ENCODE peak calls at places on chromosomes 11 and 22, in eight cellular contexts. One of them, this sample, is unnamed.

GRCh38 chr11:131099013-131099412 is 182.7 kb upstream of the SNX19 start:
- DNase-seq in uterus: no peak
- DNase-seq in breast epithelium: no peak
- DNase-seq in dorsolateral prefrontal cortex: no peak
- DNase-seq in thoracic aorta: no peak
- DNase-seq in transverse colon: no peak
- DNase-seq in AG04450: no peak
- DNase-seq in suprapubic skin: no peak
- DNase-seq in this sample: no peak

GRCh38 chr22:23564276-23564675 is 15.8 kb downstream of the IGLL1 start:
- DNase-seq in breast epithelium: no peak
- DNase-seq in dorsolateral prefrontal cortex: no peak
- DNase-seq in thoracic aorta: no peak
- DNase-seq in suprapubic skin: no peak
- DNase-seq in AG04450: no peak
- DNase-seq in transverse colon: no peak
- DNase-seq in uterus: no peak
- DNase-seq in this sample: no peak

GRCh38 chr22:32328306-32329201 is 29.1 kb upstream of the RFPL3 start:
- DNase-seq in uterus: no peak
- DNase-seq in breast epithelium: peak
- DNase-seq in transverse colon: no peak
- DNase-seq in suprapubic skin: peak
- DNase-seq in thoracic aorta: no peak
- DNase-seq in AG04450: no peak
- DNase-seq in dorsolateral prefrontal cortex: no peak
- DNase-seq in this sample: no peak

GRCh38 chr11:103295704-103296103 is 186.5 kb downstream of the DYNC2H1 start:
- DNase-seq in transverse colon: no peak
- DNase-seq in suprapubic skin: no peak
- DNase-seq in breast epithelium: no peak
- DNase-seq in AG04450: no peak
- DNase-seq in dorsolateral prefrontal cortex: no peak
- DNase-seq in uterus: no peak
- DNase-seq in thoracic aorta: no peak
- DNase-seq in this sample: no peak

GRCh38 chr11:134101292-134101691 is 32.4 kb downstream of the JAM3 start:
- DNase-seq in uterus: no peak
- DNase-seq in AG04450: no peak
- DNase-seq in breast epithelium: no peak
- DNase-seq in thoracic aorta: no peak
- DNase-seq in dorsolateral prefrontal cortex: no peak
- DNase-seq in transverse colon: no peak
- DNase-seq in suprapubic skin: no peak
- DNase-seq in this sample: no peak

GRCh38 chr22:46366327-46366731 is 30.8 kb downstream of the TRMU start:
- DNase-seq in uterus: no peak
- DNase-seq in dorsolateral prefrontal cortex: no peak
- DNase-seq in breast epithelium: no peak
- DNase-seq in thoracic aorta: no peak
- DNase-seq in AG04450: no peak
- DNase-seq in suprapubic skin: no peak
- DNase-seq in transverse colon: no peak
- DNase-seq in this sample: no peak

GRCh38 chr11:10373340-10373739 is 68.5 kb downstream of the ADM start:
- DNase-seq in thoracic aorta: no peak
- DNase-seq in breast epithelium: no peak
- DNase-seq in suprapubic skin: no peak
- DNase-seq in transverse colon: no peak
- DNase-seq in AG04450: no peak
- DNase-seq in dorsolateral prefrontal cortex: no peak
- DNase-seq in uterus: no peak
- DNase-seq in this sample: no peak

GRCh38 chr11:133828861-133829260 is 16.5 kb downstream of the SPATA19 start:
- DNase-seq in transverse colon: no peak
- DNase-seq in breast epithelium: no peak
- DNase-seq in AG04450: no peak
- DNase-seq in uterus: no peak
- DNase-seq in suprapubic skin: no peak
- DNase-seq in thoracic aorta: no peak
- DNase-seq in dorsolateral prefrontal cortex: no peak
- DNase-seq in this sample: no peak

GRCh38 chr11:2998073-2998850 is 6.1 kb upstream of the NAP1L4 start:
- DNase-seq in suprapubic skin: peak
- DNase-seq in dorsolateral prefrontal cortex: no peak
- DNase-seq in AG04450: no peak
- DNase-seq in transverse colon: peak
- DNase-seq in breast epithelium: peak
- DNase-seq in thoracic aorta: no peak
- DNase-seq in uterus: no peak
- DNase-seq in this sample: no peak

GRCh38 chr11:47390084-47390760 is 11.9 kb upstream of the SPI1 start:
- DNase-seq in AG04450: no peak
- DNase-seq in uterus: no peak
- DNase-seq in breast epithelium: no peak
- DNase-seq in thoracic aorta: no peak
- DNase-seq in transverse colon: no peak
- DNase-seq in dorsolateral prefrontal cortex: no peak
- DNase-seq in suprapubic skin: no peak
- DNase-seq in this sample: no peak

GRCh38 chr11:55967914-55968313 is 1.8 kb downstream of the OR10AG1 start:
- DNase-seq in transverse colon: no peak
- DNase-seq in suprapubic skin: no peak
- DNase-seq in breast epithelium: no peak
- DNase-seq in thoracic aorta: no peak
- DNase-seq in AG04450: no peak
- DNase-seq in dorsolateral prefrontal cortex: no peak
- DNase-seq in uterus: no peak
- DNase-seq in this sample: no peak

GRCh38 chr22:39496131-39496838 is 5.8 kb upstream of the MIEF1 start:
- DNase-seq in transverse colon: peak
- DNase-seq in breast epithelium: peak
- DNase-seq in suprapubic skin: peak
- DNase-seq in dorsolateral prefrontal cortex: peak
- DNase-seq in uterus: peak
- DNase-seq in AG04450: no peak
- DNase-seq in thoracic aorta: no peak
- DNase-seq in this sample: no peak

GRCh38 chr11:34468209-34468841 is 29.6 kb downstream of the CAT start:
- DNase-seq in breast epithelium: no peak
- DNase-seq in thoracic aorta: no peak
- DNase-seq in suprapubic skin: no peak
- DNase-seq in AG04450: no peak
- DNase-seq in dorsolateral prefrontal cortex: no peak
- DNase-seq in transverse colon: peak
- DNase-seq in uterus: no peak
- DNase-seq in this sample: no peak

GRCh38 chr11:120912915-120913314 is 111.0 kb upstream of the TBCEL start:
- DNase-seq in breast epithelium: no peak
- DNase-seq in transverse colon: no peak
- DNase-seq in uterus: no peak
- DNase-seq in AG04450: no peak
- DNase-seq in thoracic aorta: no peak
- DNase-seq in suprapubic skin: no peak
- DNase-seq in dorsolateral prefrontal cortex: no peak
- DNase-seq in this sample: no peak
- TF ChIP-seq CTCF in breast epithelium: no peak
- TF ChIP-seq CTCF in transverse colon: no peak
- TF ChIP-seq CTCF in uterus: no peak
- TF ChIP-seq CTCF in AG04450: no peak
- TF ChIP-seq CTCF in thoracic aorta: no peak
- TF ChIP-seq CTCF in suprapubic skin: no peak
- TF ChIP-seq CTCF in dorsolateral prefrontal cortex: no peak
- TF ChIP-seq CTCF in this sample: no peak

DNA sequence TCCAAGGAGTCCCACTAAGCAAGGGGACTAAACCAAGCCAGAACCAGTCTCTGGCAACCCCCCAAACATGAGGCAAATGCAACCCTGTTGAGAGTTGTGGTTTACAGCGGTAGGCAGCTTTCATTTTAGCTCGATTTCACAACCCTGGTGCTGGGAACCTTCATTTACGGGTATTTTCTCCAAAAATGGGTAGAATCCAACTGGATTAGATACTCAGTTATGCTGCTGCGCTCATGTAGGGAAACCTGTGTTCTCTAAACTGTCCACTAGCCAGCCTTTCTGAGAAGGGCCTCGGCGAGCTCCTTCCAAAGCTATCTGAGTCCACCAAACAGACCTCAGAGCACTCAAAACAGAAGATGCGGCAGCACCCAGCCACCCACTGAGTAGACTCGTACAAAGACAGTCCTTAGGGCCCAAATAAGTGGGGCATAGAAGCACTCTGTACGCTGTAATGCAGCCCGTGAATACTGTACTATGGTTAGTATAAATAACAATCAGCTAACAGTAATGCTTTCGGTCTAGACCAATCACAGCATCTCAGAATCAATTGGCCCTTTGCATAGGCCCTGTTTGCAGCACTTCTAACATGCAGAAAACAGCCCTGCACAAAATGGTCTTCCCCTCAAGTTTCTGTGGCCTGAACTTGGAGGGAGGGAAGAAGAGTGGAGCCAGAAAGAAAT is 104.7 kb downstream of the ETS1 start:
- DNase-seq in uterus: no peak
- DNase-seq in transverse colon: no peak
- DNase-seq in breast epithelium: no peak
- DNase-seq in suprapubic skin: no peak
- DNase-seq in dorsolateral prefrontal cortex: no peak
- DNase-seq in AG04450: no peak
- DNase-seq in thoracic aorta: no peak
- DNase-seq in this sample: no peak
- H3K4me3 ChIP-seq in uterus: no peak
- H3K4me3 ChIP-seq in transverse colon: no peak
- H3K4me3 ChIP-seq in breast epithelium: no peak
- H3K4me3 ChIP-seq in suprapubic skin: no peak
- H3K4me3 ChIP-seq in dorsolateral prefrontal cortex: no peak
- H3K4me3 ChIP-seq in AG04450: no peak
- H3K4me3 ChIP-seq in thoracic aorta: no peak
- H3K4me3 ChIP-seq in this sample: peak

DNA sequence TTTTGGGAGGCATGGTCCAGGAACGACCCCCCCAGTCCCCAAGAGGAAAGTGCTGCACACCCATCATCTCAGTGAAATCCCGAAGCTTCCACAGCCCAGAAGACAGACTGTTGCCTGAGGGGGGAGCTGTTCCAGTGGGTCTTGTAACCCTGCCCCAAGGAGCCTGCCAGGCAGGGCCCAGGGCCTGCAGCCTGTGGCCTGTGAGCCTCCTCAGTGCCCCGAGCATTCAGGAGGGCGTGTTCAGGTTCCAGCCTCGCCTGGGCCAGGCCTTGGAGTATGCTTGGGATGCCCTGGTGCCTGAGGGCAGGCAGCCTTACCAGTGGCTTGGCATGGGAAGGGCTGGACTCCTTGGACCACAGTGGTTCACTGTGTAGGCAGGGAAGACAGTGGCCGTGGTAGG is 18.0 kb upstream of the CABP2 start:
- DNase-seq in transverse colon: no peak
- DNase-seq in thoracic aorta: no peak
- DNase-seq in AG04450: no peak
- DNase-seq in breast epithelium: no peak
- DNase-seq in dorsolateral prefrontal cortex: no peak
- DNase-seq in uterus: no peak
- DNase-seq in suprapubic skin: no peak
- DNase-seq in this sample: no peak
- TF ChIP-seq CTCF in transverse colon: no peak
- TF ChIP-seq CTCF in thoracic aorta: no peak
- TF ChIP-seq CTCF in AG04450: no peak
- TF ChIP-seq CTCF in breast epithelium: no peak
- TF ChIP-seq CTCF in dorsolateral prefrontal cortex: no peak
- TF ChIP-seq CTCF in uterus: no peak
- TF ChIP-seq CTCF in suprapubic skin: no peak
- TF ChIP-seq CTCF in this sample: no peak

GRCh38 chr11:72643547-72643946 is 30.7 kb downstream of the PDE2A start:
- DNase-seq in transverse colon: no peak
- DNase-seq in dorsolateral prefrontal cortex: no peak
- DNase-seq in thoracic aorta: peak
- DNase-seq in breast epithelium: no peak
- DNase-seq in suprapubic skin: no peak
- DNase-seq in uterus: no peak
- DNase-seq in AG04450: no peak
- DNase-seq in this sample: no peak

GRCh38 chr11:72641522-72641899 is 32.7 kb downstream of the PDE2A start:
- DNase-seq in uterus: no peak
- DNase-seq in suprapubic skin: no peak
- DNase-seq in breast epithelium: no peak
- DNase-seq in dorsolateral prefrontal cortex: no peak
- DNase-seq in thoracic aorta: no peak
- DNase-seq in transverse colon: no peak
- DNase-seq in AG04450: no peak
- DNase-seq in this sample: no peak

GRCh38 chr11:72642815-72643511 is 31.3 kb downstream of the PDE2A start:
- DNase-seq in AG04450: no peak
- DNase-seq in transverse colon: peak
- DNase-seq in suprapubic skin: no peak
- DNase-seq in dorsolateral prefrontal cortex: no peak
- DNase-seq in thoracic aorta: no peak
- DNase-seq in uterus: peak
- DNase-seq in breast epithelium: no peak
- DNase-seq in this sample: peak

GRCh38 chr11:72639475-72640375 is 34.5 kb downstream of the PDE2A start:
- DNase-seq in dorsolateral prefrontal cortex: no peak
- DNase-seq in thoracic aorta: no peak
- DNase-seq in transverse colon: no peak
- DNase-seq in AG04450: no peak
- DNase-seq in breast epithelium: no peak
- DNase-seq in suprapubic skin: no peak
- DNase-seq in uterus: peak
- DNase-seq in this sample: no peak

DNA sequence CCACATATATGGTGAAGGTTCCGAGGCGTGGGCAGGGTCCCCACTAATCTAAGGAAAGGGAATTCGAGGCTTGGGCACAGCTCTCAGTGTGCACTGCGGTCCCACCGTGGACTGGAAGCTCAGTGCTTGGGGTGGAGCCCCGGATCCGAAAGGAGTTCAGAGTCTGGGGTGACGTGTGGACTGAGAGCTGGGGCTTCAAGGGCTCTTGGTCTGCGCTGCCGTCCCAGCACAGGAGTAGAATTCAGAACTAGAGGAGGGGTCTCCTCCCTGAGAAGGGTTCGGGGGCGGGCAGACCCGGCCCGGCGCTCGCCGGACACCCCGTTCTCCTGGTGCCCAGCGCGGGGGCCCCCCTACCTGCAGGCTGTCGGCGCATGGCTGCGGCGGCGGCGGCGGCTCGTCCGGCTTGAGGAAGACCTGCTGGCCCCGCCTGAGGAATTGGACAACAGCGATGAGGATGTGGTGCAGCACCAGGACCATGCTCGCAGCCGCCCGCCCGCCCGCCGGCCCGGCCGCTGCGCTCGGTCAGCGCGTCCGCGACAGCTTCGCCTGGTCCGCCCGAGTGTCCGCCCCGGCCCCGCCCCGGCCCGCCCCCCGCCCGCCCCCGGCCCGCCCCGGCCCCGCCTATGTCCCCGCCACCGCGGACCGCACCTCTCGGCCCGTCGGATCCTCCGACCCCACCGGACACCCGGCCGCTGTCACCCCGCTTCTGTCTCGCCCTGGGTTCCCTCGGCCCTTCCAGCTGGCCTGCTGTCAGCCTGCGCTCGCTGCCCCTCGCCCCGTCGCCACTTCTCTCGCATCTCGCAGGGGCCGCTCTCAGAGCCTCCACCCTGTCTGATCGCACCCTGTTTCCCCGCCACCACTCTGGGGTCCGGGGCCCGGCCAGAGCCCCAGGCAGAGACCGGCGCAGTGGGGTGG is 32.1 kb downstream of the PDE2A start:
- DNase-seq in suprapubic skin: peak
- DNase-seq in AG04450: no peak
- DNase-seq in dorsolateral prefrontal cortex: no peak
- DNase-seq in breast epithelium: no peak
- DNase-seq in transverse colon: peak
- DNase-seq in thoracic aorta: no peak
- DNase-seq in uterus: peak
- DNase-seq in this sample: peak
- H3K4me3 ChIP-seq in suprapubic skin: peak
- H3K4me3 ChIP-seq in AG04450: peak
- H3K4me3 ChIP-seq in dorsolateral prefrontal cortex: peak
- H3K4me3 ChIP-seq in breast epithelium: peak
- H3K4me3 ChIP-seq in transverse colon: peak
- H3K4me3 ChIP-seq in thoracic aorta: peak
- H3K4me3 ChIP-seq in uterus: peak
- H3K4me3 ChIP-seq in this sample: peak

This sample was measured in ascending aorta.